ENCODE peak calls at places on chromosomes 16 and 17, in eight cellular contexts. E, S, R, N, Q, W, K and L are unnamed samples.

GRCh38 chr16:48810803-48811453 is 200.9 kb upstream of the N4BP1 start:
- DNase-seq in R (no peak), W (no peak), N (no peak), Q (no peak), E (no peak), K (no peak), S (no peak), L (no peak)

GRCh38 chr16:2022723-2023097 is 3.1 kb downstream of the NPW start:
- DNase-seq in Q (no peak), N (no peak), K (no peak), W (no peak), S (no peak), R (no peak), E (peak), L (no peak)

GRCh38 chr17:81416612-81417011 is 21.4 kb downstream of the BAHCC1 start:
- DNase-seq in K (no peak), W (no peak), Q (no peak), E (no peak), R (no peak), S (no peak), N (no peak), L (no peak)

GRCh38 chr16:82943371-82943770 is 316.6 kb downstream of the CDH13 start:
- DNase-seq in W (no peak), E (no peak), S (no peak), N (no peak), K (no peak), R (no peak), Q (no peak), L (no peak)

GRCh38 chr16:56807011-56807675 is 57.9 kb upstream of the SLC12A3 start:
- DNase-seq in S (no peak), K (peak), E (no peak), Q (no peak), N (no peak), W (peak), R (peak), L (no peak)

GRCh38 chr17:68134731-68135130 is 99.2 kb downstream of the KPNA2 start:
- DNase-seq in W (no peak), Q (no peak), N (no peak), S (no peak), K (no peak), R (no peak), E (no peak), L (no peak)

GRCh38 chr16:59654455-59654854 is 920.3 kb upstream of the GOT2 start:
- DNase-seq in N (no peak), R (no peak), Q (no peak), K (no peak), S (no peak), E (no peak), W (no peak), L (no peak)

GRCh38 chr17:43860077-43860725 is 13.2 kb downstream of the CD300LG start:
- DNase-seq in R (no peak), K (no peak), Q (no peak), W (no peak), S (no peak), E (no peak), N (no peak), L (no peak)

GRCh38 chr16:84881702-84882521 is 62.1 kb downstream of the CRISPLD2 start:
- DNase-seq in S (no peak), Q (no peak), E (peak), R (no peak), W (peak), K (no peak), N (no peak), L (no peak)

GRCh38 chr17:27256225-27257030 is 37.5 kb upstream of the WSB1 start:
- DNase-seq in E (no peak), Q (no peak), W (peak), S (no peak), N (no peak), K (no peak), R (no peak), L (no peak)